ENCODE peak calls at places on chromosomes 5 and 9, in six cellular contexts. U is PC-9, S is mammary epithelial cell, L is PC-3, Q is fibroblast of lung, D is HCT116. E is an unnamed sample.
A peak's percentile ranks its signal among the peaks of the same experiment; 100 is the strongest.

GRCh38 chr5:157560560-157560959 is 15.0 kb downstream of the ADAM19 start:
- DNase-seq in D (no peak), Q (no peak), L (no peak), S (no peak), U (no peak), E (no peak)

GRCh38 chr9:35603506-35603985 is 1.5 kb upstream of the TESK1 start:
- DNase-seq in D (no peak), U (no peak), L (peak; percentile 30), Q (peak; percentile 68), S (peak; percentile 53), E (no peak)

GRCh38 chr9:98428452-98428851 is 173.0 kb upstream of the TBC1D2 start:
- DNase-seq in L (no peak), Q (no peak), U (no peak), D (no peak), S (no peak), E (no peak)

GRCh38 chr5:146726020-146726419 is 152.5 kb downstream of the PPP2R2B start:
- DNase-seq in D (no peak), L (no peak), U (no peak), Q (no peak), S (no peak), E (no peak)

GRCh38 chr5:128493657-128494329 is 44.3 kb downstream of the FBN2 start:
- DNase-seq in U (no peak), S (no peak), Q (no peak), D (no peak), L (peak; percentile 39), E (no peak)

GRCh38 chr9:85290019-85290418 is 451.7 kb downstream of the AGTPBP1 start:
- DNase-seq in Q (no peak), U (no peak), S (no peak), L (no peak), D (no peak), E (no peak)

GRCh38 chr5:102380174-102380573 is 84.1 kb upstream of the SLCO4C1 start:
- DNase-seq in S (no peak), L (no peak), U (no peak), Q (no peak), D (no peak), E (no peak)

GRCh38 chr5:76389513-76390154 is 13.5 kb upstream of the IQGAP2 start:
- DNase-seq in Q (no peak), U (no peak), D (no peak), S (no peak), L (no peak), E (no peak)

GRCh38 chr5:41527201-41527779 is 16.9 kb upstream of the PLCXD3 start:
- DNase-seq in Q (peak; percentile 100), U (peak; percentile 93), D (peak; percentile 33), L (peak; percentile 99), S (peak; percentile 95), E (no peak)

GRCh38 chr9:86460211-86461002 is 106.2 kb upstream of the TUT7 start:
- DNase-seq in U (no peak), Q (peak; percentile 15), L (no peak), S (no peak), D (no peak), E (no peak)

GRCh38 chr9:99345936-99346335 is 123.9 kb downstream of the SEC61B start:
- DNase-seq in Q (peak; percentile 52), U (peak; percentile 38), S (no peak), L (peak; percentile 74), D (no peak), E (no peak)

GRCh38 chr9:121226186-121226585 is 24.5 kb upstream of the RAB14 start:
- DNase-seq in U (peak; percentile 73), L (peak; percentile 45), Q (peak; percentile 39), D (no peak), S (peak; percentile 54), E (no peak)

GRCh38 chr5:171913987-171914273 is 92.5 kb downstream of the FBXW11 start:
- DNase-seq in S (no peak), Q (peak; percentile 20), U (no peak), L (no peak), D (no peak), E (no peak)

GRCh38 chr9:95452176-95452575 is 64.6 kb downstream of the PTCH1 start:
- DNase-seq in Q (no peak), S (no peak), D (no peak), U (no peak), L (no peak), E (no peak)

GRCh38 chr9:24258626-24259025 is 287.1 kb downstream of the IZUMO3 start:
- DNase-seq in U (no peak), D (no peak), Q (no peak), S (no peak), L (no peak), E (no peak)

GRCh38 chr9:119004618-119004990 is 364.6 kb downstream of the BRINP1 start:
- DNase-seq in Q (peak; percentile 90), U (no peak), S (peak; percentile 57), D (no peak), L (no peak), E (no peak)

GRCh38 chr5:131536211-131536826 is 98.7 kb downstream of the RAPGEF6 start:
- DNase-seq in D (no peak), S (no peak), U (no peak), L (no peak), Q (peak; percentile 66), E (peak; percentile 66)

GRCh38 chr5:179259731-179260323 is 85.4 kb downstream of the ADAMTS2 start:
- DNase-seq in D (no peak), Q (no peak), S (no peak), U (no peak), L (no peak), E (no peak)

GRCh38 chr9:36041491-36041890 is 4.8 kb downstream of the RECK start:
- DNase-seq in S (no peak), D (no peak), Q (no peak), U (no peak), L (no peak), E (no peak)

GRCh38 chr9:14379280-14379679 is 65.3 kb upstream of the NFIB start:
- DNase-seq in U (no peak), Q (no peak), L (no peak), S (no peak), D (no peak), E (no peak)

GRCh38 chr5:172005708-172006377 is 595 bp downstream of the FBXW11 start:
- DNase-seq in L (no peak), S (peak; percentile 29), U (no peak), Q (peak; percentile 37), D (no peak), E (no peak)

GRCh38 chr5:134432174-134432573 is 20.5 kb upstream of the CDKN2AIPNL start:
- DNase-seq in Q (no peak), D (no peak), L (no peak), S (no peak), U (no peak), E (no peak)

GRCh38 chr9:71760901-71761300 is 7.4 kb downstream of the CEMIP2 start:
- DNase-seq in D (no peak), S (no peak), Q (peak; percentile 49), L (no peak), U (no peak), E (no peak)

GRCh38 chr9:133113163-133113927 is 7.7 kb downstream of the RALGDS start:
- DNase-seq in Q (peak; percentile 89), S (no peak), U (no peak), L (no peak), D (no peak), E (no peak)

GRCh38 chr5:73836607-73837006 is 210.6 kb downstream of the ARHGEF28 start:
- DNase-seq in D (no peak), U (no peak), Q (no peak), S (no peak), L (no peak), E (no peak)

GRCh38 chr9:95626885-95627558 is 110.3 kb upstream of the PTCH1 start:
- DNase-seq in S (no peak), U (no peak), D (no peak), L (no peak), Q (no peak), E (no peak)

GRCh38 chr5:177444106-177445051 is 2.2 kb upstream of the PRR7 start:
- DNase-seq in L (no peak), S (no peak), Q (no peak), D (no peak), U (no peak), E (no peak)

GRCh38 chr5:18699681-18700080 is 1065.4 kb downstream of the TAF11L14 start:
- DNase-seq in U (no peak), L (no peak), S (no peak), Q (peak; percentile 7), D (no peak), E (no peak)

GRCh38 chr5:1916041-1917001 is 33.6 kb upstream of the IRX4 start:
- DNase-seq in D (no peak), S (no peak), L (no peak), U (no peak), Q (no peak), E (no peak)

GRCh38 chr9:38298503-38298902 is 94.0 kb upstream of the ALDH1B1 start:
- DNase-seq in U (no peak), L (no peak), S (no peak), D (no peak), Q (no peak), E (no peak)

GRCh38 chr9:127528407-127529251 is 77.3 kb downstream of the LRSAM1 start:
- DNase-seq in S (no peak), U (no peak), Q (no peak), L (no peak), D (no peak), E (no peak)
- H3K79me2 ChIP-seq in S (peaks cover 91% of the 10 kb centered on the region), U (peaks cover 13% of the 10 kb centered on the region), Q (peaks cover 89% of the 10 kb centered on the region), L (peaks cover 4% of the 10 kb centered on the region), D (peaks cover 27% of the 10 kb centered on the region), E (no peaks in the 10 kb centered on the region)

GRCh38 chr9:109450346-109450745 is 47.8 kb downstream of the PTPN3 start:
- DNase-seq in Q (no peak), U (no peak), S (no peak), L (no peak), D (no peak), E (no peak)
- H3K79me2 ChIP-seq in Q (no peaks in the 10 kb centered on the region), U (peaks cover 11% of the 10 kb centered on the region), S (peaks cover 9% of the 10 kb centered on the region), L (no peaks in the 10 kb centered on the region), D (no peaks in the 10 kb centered on the region), E (no peaks in the 10 kb centered on the region)

GRCh38 chr9:125634040-125634717 is 72.8 kb downstream of the MAPKAP1 start:
- DNase-seq in L (peak; percentile 36), U (no peak), Q (peak; percentile 57), D (no peak), S (peak; percentile 55), E (no peak)
- H3K79me2 ChIP-seq in L (peaks cover 57% of the 10 kb centered on the region), U (peaks cover 66% of the 10 kb centered on the region), Q (peaks cover 36% of the 10 kb centered on the region), D (peaks cover 68% of the 10 kb centered on the region), S (peaks cover 87% of the 10 kb centered on the region), E (peaks cover 77% of the 10 kb centered on the region)

GRCh38 chr5:95060100-95060499 is 224.8 kb downstream of the MCTP1 start:
- DNase-seq in S (no peak), Q (no peak), D (no peak), U (no peak), L (no peak), E (no peak)

GRCh38 chr5:95063492-95063891 is 221.4 kb downstream of the MCTP1 start:
- DNase-seq in Q (no peak), S (no peak), U (no peak), D (no peak), L (no peak), E (no peak)

GRCh38 chr5:95053253-95053652 is 231.6 kb downstream of the MCTP1 start:
- DNase-seq in U (no peak), Q (no peak), S (no peak), D (no peak), L (no peak), E (no peak)

DNA sequence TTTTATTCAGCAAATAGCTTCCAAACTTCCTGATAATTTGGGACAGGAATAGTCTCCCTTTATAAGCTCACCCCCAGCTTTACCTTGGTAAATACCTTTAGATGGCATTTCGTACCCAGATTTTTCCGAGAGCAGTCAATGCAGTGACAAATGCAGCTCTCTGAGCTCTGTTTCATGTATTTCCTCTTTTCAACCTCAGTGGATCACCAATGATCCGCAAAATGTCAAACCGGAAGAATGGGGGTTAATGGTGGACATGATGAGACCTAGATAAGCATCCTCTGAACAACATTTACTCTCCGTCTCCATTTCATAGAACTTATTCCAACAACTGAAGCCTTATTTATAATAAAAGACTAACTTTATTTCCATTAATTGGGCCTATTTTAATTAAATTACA is 227.3 kb downstream of the MCTP1 start:
- DNase-seq in Q (no peak), U (no peak), L (no peak), D (no peak), S (no peak), E (no peak)
- H3K79me2 ChIP-seq in Q (no peaks in the 10 kb centered on the region), U (no peaks in the 10 kb centered on the region), L (no peaks in the 10 kb centered on the region), D (no peaks in the 10 kb centered on the region), S (peaks cover 2% of the 10 kb centered on the region), E (peaks cover 17% of the 10 kb centered on the region)

E was measured in GM12878.